ENCODE peak calls at places on chromosomes 7 and 10, in ten cellular contexts. X is fibroblast of the aortic adventitia; H is activated CD4-positive, CD25-positive, alpha-beta regulatory T cell treated with anti-CD3 and anti-CD28 coated beads, Interleukin-2, amount 50 U/mL, for 16 hours; J is EH; R is OCI-LY7; Q is type B pancreatic cell; P is activated naive CD8-positive, alpha-beta T cell treated with anti-CD3 and anti-CD28 coated beads, Interleukin-2, amount 10 ng/mL, durations not matched to agents 7 days and 5 days; O is activated CD8-positive, alpha-beta memory T cell treated with anti-CD3 and anti-CD28 coated beads for 24 hours; W is iris pigment epithelial cell; V is mesothelial cell of epicardium. E is an unnamed sample.

GRCh38 chr7:105130048-105130447 is 116.0 kb downstream of the KMT2E start:
- DNase-seq in Q (no peak), H (no peak), W (no peak), J (no peak), O (no peak), X (no peak), P (no peak), V (no peak), R (no peak), E (no peak)

GRCh38 chr10:33621143-33621542 is 286.7 kb upstream of the NRP1 start:
- DNase-seq in W (no peak), J (no peak), R (no peak), H (no peak), O (no peak), Q (no peak), V (no peak), X (no peak), P (no peak), E (no peak)

GRCh38 chr7:66055321-66055956 is 20.2 kb upstream of the ASL start:
- DNase-seq in R (no peak), X (peak; percentile 73), O (no peak), J (peak; percentile 64), V (no peak), Q (no peak), H (no peak), P (no peak), W (peak; percentile 72), E (no peak)

GRCh38 chr10:110413049-110413783 is 84.5 kb upstream of the DUSP5 start:
- DNase-seq in H (no peak), X (no peak), P (no peak), J (peak; percentile 63), R (peak; percentile 31), O (no peak), W (no peak), Q (no peak), V (no peak), E (no peak)

GRCh38 chr7:114663502-114663901 is 248.9 kb downstream of the FOXP2 start:
- DNase-seq in H (no peak), O (no peak), W (peak; percentile 13), V (no peak), X (peak; percentile 69), R (peak; percentile 1), P (no peak), J (peak; percentile 2), Q (no peak), E (no peak)

GRCh38 chr10:132517951-132518521 is 19.6 kb upstream of the INPP5A start:
- DNase-seq in Q (no peak), O (no peak), X (no peak), V (no peak), W (no peak), H (no peak), J (no peak), P (no peak), R (no peak), E (no peak)

GRCh38 chr10:119296703-119297102 is 89.3 kb downstream of the GRK5 start:
- DNase-seq in P (no peak), J (peak; percentile 54), O (no peak), V (no peak), X (no peak), H (no peak), Q (no peak), R (no peak), W (no peak), E (no peak)

GRCh38 chr10:51468424-51468823 is 231.0 kb downstream of the CSTF2T start:
- DNase-seq in V (no peak), Q (no peak), X (peak; percentile 9), H (no peak), O (no peak), W (no peak), P (no peak), J (peak; percentile 17), R (no peak), E (no peak)

GRCh38 chr10:5627486-5628044 is 38.8 kb downstream of the ASB13 start:
- DNase-seq in W (no peak), Q (no peak), V (no peak), P (no peak), J (no peak), H (no peak), O (no peak), X (no peak), R (no peak), E (no peak)

GRCh38 chr7:33472348-33473025 is 343.1 kb downstream of the BBS9 start:
- DNase-seq in R (no peak), W (no peak), J (no peak), V (no peak), X (no peak), Q (no peak), P (no peak), H (no peak), O (no peak), E (no peak)

GRCh38 chr7:7870590-7870989 is 98.0 kb upstream of the GLCCI1 start:
- DNase-seq in H (no peak), V (no peak), W (no peak), P (no peak), O (no peak), R (no peak), Q (no peak), J (no peak), X (peak; percentile 11), E (no peak)

E was measured in neural crest cell.